ENCODE peak calls at places on chromosomes 11 and 22, in six cellular contexts. G is K562, U is transverse colon, Z is HepG2, X is stomach, W is A549. J is an unnamed sample.

GRCh38 chr11:9861860-9862725 is 198.2 kb downstream of the SWAP70 start:
- DNase-seq in G (peak; percentile 71), U (peak; percentile 57), Z (peak; percentile 64), X (peak; percentile 47), W (peak; percentile 88), J (peak; percentile 42)

GRCh38 chr22:48886604-48887393 is 940.9 kb downstream of the BRD1 start:
- DNase-seq in G (no peak), U (no peak), Z (no peak), X (no peak), W (no peak), J (peak; percentile 62)

GRCh38 chr11:78392854-78393253 is 24.8 kb downstream of the GAB2 start:
- DNase-seq in G (no peak), U (no peak), Z (no peak), X (no peak), W (no peak), J (no peak)

GRCh38 chr22:36726007-36726380 is 22.4 kb upstream of the CACNG2 start:
- DNase-seq in G (no peak), U (no peak), Z (no peak), X (no peak), W (no peak), J (no peak)

GRCh38 chr11:5279678-5280077 is 9.9 kb upstream of the HBE1 start:
- DNase-seq in G (no peak), U (no peak), Z (no peak), X (no peak), W (no peak), J (no peak)

GRCh38 chr22:50008151-50009040 is 4.2 kb downstream of the IL17REL start:
- DNase-seq in G (no peak), U (peak; percentile 6), Z (no peak), X (no peak), W (no peak), J (peak; percentile 46)

GRCh38 chr11:119345685-119346084 is 820 bp downstream of the MFRP start:
- DNase-seq in G (no peak), U (no peak), Z (no peak), X (no peak), W (no peak), J (no peak)

GRCh38 chr11:82092904-82093303 is 640.8 kb downstream of the FAM181B start:
- DNase-seq in G (no peak), U (no peak), Z (no peak), X (no peak), W (no peak), J (no peak)

GRCh38 chr11:111298466-111299110 is at the start of gene POU2AF3:
- DNase-seq in G (no peak), U (no peak), Z (no peak), X (no peak), W (no peak), J (no peak)

GRCh38 chr11:26575946-26576345 is 3.9 kb upstream of the MUC15 start:
- DNase-seq in G (no peak), U (no peak), Z (no peak), X (no peak), W (no peak), J (no peak)

GRCh38 chr11:1198766-1199688 is 23.8 kb upstream of the MUC5B start:
- DNase-seq in G (no peak), U (peak; percentile 4), Z (no peak), X (peak; percentile 27), W (no peak), J (peak; percentile 81)

DNA sequence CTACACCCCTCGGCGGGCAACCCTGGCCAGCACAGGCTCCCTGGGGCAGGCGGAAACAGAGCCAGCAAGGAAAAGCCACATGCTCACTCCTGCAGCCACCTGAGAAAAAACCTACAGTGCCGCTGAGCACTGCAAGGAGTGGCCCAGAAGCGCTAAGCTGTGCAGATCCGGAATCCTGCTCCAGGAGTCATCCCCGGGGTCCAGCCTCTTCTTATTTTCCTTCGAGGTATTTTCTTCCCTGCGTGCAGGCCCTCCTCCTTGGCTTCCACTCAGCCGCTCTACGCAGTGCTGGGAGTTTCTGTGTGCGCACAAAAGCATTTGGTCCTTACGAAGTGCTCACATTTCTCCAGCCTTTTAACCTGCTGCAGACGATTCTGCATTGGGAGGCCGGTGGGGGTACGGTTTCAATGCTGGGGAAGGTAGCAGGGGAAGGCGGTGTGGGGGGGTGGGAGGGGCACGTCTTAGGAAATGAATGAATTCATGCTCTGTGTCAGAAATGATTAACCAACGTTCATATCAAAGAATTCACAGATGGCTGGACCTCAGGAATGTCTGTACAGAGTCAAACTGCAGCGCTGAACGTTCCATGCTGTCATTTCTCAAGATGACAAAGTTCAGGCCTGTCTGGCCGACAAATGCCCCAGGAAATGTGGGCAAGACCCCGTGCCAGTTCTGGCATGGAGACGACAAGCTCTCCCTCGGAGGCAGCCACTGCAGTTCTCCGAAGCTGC is 81.2 kb downstream of the TRMU start:
- DNase-seq in G (no peak), U (no peak), Z (no peak), X (no peak), W (no peak), J (no peak)
- TF ChIP-seq EP300 in G (no peak), U (no peak), Z (no peak), X (no peak), W (no peak), J (no peak)

DNA sequence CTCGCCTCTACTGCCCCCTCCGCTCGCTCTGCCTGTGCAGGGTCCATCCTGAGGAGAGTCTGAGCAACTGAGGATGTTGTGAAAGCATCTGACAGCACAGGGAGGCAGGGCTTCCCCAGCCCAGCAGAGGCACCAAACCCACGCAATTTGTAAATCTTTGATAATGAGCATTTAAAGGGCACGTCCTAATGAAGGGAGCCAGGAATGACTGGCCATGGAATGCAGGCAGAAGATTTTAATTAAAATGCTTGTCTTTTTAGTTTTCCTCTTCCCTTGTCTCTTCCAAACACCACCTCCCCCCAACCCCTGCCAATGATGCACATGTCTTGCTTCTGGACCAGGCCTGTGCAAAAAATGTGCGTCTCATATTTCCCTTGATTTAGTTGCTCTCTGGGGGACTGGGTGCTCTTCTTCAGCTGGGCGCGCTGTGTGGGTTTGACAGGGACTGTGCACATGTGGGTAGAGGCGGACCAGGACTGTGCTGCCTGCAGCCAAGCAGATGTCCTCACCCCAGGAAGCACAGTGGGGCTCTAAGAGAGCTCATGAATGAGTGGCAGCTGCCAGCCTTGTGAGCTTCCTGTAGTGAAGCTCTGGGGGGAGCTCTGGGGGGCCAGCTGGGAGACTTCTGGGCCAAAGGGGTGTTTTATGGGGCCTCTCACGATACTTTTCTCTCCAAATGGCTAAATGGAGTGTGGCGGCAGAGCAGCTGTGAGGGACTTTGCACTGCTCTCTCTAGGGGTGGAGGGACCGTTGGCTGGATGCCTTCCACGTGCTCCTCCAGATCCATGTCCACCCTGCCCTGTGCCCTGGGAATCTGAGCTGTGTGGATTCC is 273.5 kb downstream of the ST3GAL4 start:
- DNase-seq in G (no peak), U (no peak), Z (no peak), X (no peak), W (no peak), J (no peak)
- TF ChIP-seq POLR2A in G (no peak), U (no peak), Z (no peak), X (no peak), W (no peak), J (no peak)

GRCh38 chr22:19705181-19705934 is 8.9 kb upstream of the SEPTIN5 start:
- DNase-seq in G (no peak), U (no peak), Z (no peak), X (no peak), W (no peak), J (peak; percentile 27)
- TF ChIP-seq CTCF in G (peak; percentile 53), U (no peak), Z (peak; percentile 13), X (no peak), W (no peak), J (no peak)

GRCh38 chr11:35082322-35083180 is 56.4 kb upstream of the CD44 start:
- DNase-seq in G (peak; percentile 86), U (peak; percentile 72), Z (no peak), X (peak; percentile 51), W (peak; percentile 81), J (peak; percentile 37)
- TF ChIP-seq EP300 in G (no peak), U (no peak), Z (no peak), X (no peak), W (no peak), J (no peak)

GRCh38 chr11:44066732-44067131 is 662 bp downstream of the ACCS start:
- DNase-seq in G (peak; percentile 23), U (peak; percentile 39), Z (no peak), X (no peak), W (peak; percentile 46), J (no peak)

GRCh38 chr11:44068180-44068579 is 2.1 kb downstream of the ACCS start:
- DNase-seq in G (no peak), U (no peak), Z (no peak), X (no peak), W (no peak), J (no peak)

GRCh38 chr11:44065161-44065571 is 904 bp upstream of the ACCS start:
- DNase-seq in G (no peak), U (no peak), Z (no peak), X (no peak), W (no peak), J (no peak)

GRCh38 chr11:44067266-44067665 is 1.2 kb downstream of the ACCS start:
- DNase-seq in G (no peak), U (no peak), Z (no peak), X (no peak), W (no peak), J (no peak)

DNA sequence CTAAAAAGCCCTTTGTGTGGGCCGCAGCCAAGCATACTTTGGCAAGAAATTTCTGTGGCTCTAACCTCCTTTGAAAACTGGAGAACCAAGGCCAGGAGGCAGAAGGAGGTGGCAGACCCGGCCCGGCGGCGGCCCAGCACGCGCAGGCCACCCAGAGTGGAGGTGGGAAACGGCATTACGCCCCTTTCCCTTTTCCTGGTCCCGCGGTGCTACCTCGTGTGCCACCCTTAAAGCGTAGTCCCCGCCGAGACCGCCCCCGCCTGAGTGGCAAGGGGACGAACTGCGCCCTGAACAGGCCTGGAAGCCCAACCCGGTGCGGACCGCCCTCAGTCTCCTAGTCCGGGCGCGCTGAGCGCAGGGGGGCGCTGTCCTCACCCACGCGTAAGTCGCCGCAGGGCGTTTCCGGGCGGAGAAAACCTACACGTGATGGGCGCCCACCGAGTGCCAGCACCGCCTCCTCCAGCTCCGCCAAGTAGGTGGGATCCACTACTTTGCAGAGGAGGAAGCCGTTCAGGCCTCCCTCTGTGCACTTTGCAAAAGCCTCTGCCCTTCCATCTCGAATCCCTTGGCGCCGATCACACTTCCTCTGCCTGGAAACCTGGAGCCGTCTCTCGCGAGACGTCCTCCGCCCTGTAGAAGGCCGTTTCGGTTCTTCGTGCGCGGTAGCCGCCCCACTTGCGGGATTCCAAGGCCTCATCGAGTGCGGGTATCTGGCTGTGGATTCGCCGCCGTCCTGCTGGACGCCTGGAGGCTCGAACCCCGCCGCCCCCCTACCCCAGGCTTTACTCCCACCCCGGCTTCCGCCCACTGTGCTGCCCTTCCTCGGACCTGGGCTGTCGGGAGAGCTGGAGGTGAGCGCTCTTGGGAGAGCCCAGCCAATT is at the start of gene ACCS:
- DNase-seq in G (peak; percentile 89), U (peak; percentile 96), Z (peak; percentile 51), X (peak; percentile 96), W (peak; percentile 97), J (peak; percentile 99)
- TF ChIP-seq POLR2A in G (peak; percentile 91), U (peak; percentile 68), Z (no peak), X (peak; percentile 29), W (peak; percentile 70), J (peak; percentile 66)

GRCh38 chr11:128804481-128804880 is 62.6 kb downstream of the KCNJ1 start:
- DNase-seq in G (no peak), U (no peak), Z (no peak), X (no peak), W (no peak), J (no peak)

GRCh38 chr11:128806496-128807261 is 60.4 kb downstream of the KCNJ1 start:
- DNase-seq in G (no peak), U (no peak), Z (no peak), X (no peak), W (no peak), J (no peak)

GRCh38 chr11:128800871-128801417 is 66.2 kb downstream of the KCNJ1 start:
- DNase-seq in G (no peak), U (no peak), Z (no peak), X (no peak), W (no peak), J (no peak)

GRCh38 chr11:128803440-128803839 is 63.7 kb downstream of the KCNJ1 start:
- DNase-seq in G (no peak), U (no peak), Z (no peak), X (no peak), W (no peak), J (no peak)

GRCh38 chr11:128802358-128802981 is 64.6 kb downstream of the KCNJ1 start:
- DNase-seq in G (no peak), U (no peak), Z (no peak), X (peak; percentile 31), W (peak; percentile 15), J (no peak)
- TF ChIP-seq CTCF in G (peak; percentile 28), U (no peak), Z (peak; percentile 33), X (peak; percentile 36), W (no peak), J (no peak)

J was measured in upper lobe of left lung.